ENCODE peak calls at places on chromosomes 7 and 10, in four cellular contexts. C is left colon, H is fibroblast of pulmonary artery, B is NCI-H1417. Y is an unnamed sample.

GRCh38 chr10:97228130-97228774 is 42.5 kb upstream of the SLIT1 start:
- DNase-seq in B (no peak), H (no peak), C (no peak), Y (no peak)

GRCh38 chr7:32204361-32205018 is 134.3 kb upstream of the PDE1C start:
- DNase-seq in B (peak), H (peak), C (peak), Y (peak)

GRCh38 chr7:27161214-27161720 is 4.1 kb downstream of the HOXA9 start:
- DNase-seq in H (no peak), B (no peak), C (peak), Y (peak)

GRCh38 chr7:140495514-140496097 is 16.3 kb upstream of the MKRN1 start:
- DNase-seq in B (no peak), H (no peak), C (no peak), Y (no peak)

GRCh38 chr7:139753079-139753692 is 24.6 kb downstream of the HIPK2 start:
- DNase-seq in B (peak), C (peak), H (no peak), Y (no peak)

GRCh38 chr10:91344117-91344856 is 65.9 kb upstream of the HECTD2 start:
- DNase-seq in C (no peak), H (no peak), B (no peak), Y (no peak)

GRCh38 chr10:86348321-86349210 is 18.0 kb downstream of the GRID1 start:
- DNase-seq in B (no peak), C (no peak), H (peak), Y (peak)

GRCh38 chr7:131161103-131161502 is 166.6 kb upstream of the MKLN1 start:
- DNase-seq in H (no peak), B (no peak), C (no peak), Y (no peak)

GRCh38 chr10:131829156-131829930 is 71.5 kb upstream of the PPP2R2D start:
- DNase-seq in B (no peak), C (no peak), H (no peak), Y (no peak)

GRCh38 chr10:122835908-122836307 is 9.7 kb downstream of the CUZD1 start:
- DNase-seq in C (no peak), H (no peak), B (no peak), Y (no peak)

GRCh38 chr10:9825491-9826018 is 1192.1 kb upstream of the CELF2 start:
- DNase-seq in B (no peak), C (no peak), H (peak), Y (no peak)

GRCh38 chr7:79293655-79294142 is 159.8 kb downstream of the MAGI2 start:
- DNase-seq in H (peak), C (peak), B (peak), Y (no peak)

GRCh38 chr10:78443900-78444571 is 410.4 kb downstream of the RPS24 start:
- DNase-seq in C (no peak), B (no peak), H (no peak), Y (no peak)

GRCh38 chr7:51079494-51079893 is 237.1 kb downstream of the COBL start:
- DNase-seq in H (no peak), C (no peak), B (no peak), Y (no peak)

GRCh38 chr7:98404840-98405239 is 4.0 kb upstream of the BAIAP2L1 start:
- DNase-seq in B (no peak), H (no peak), C (no peak), Y (no peak)

Y was measured in Ammon's horn.